ENCODE peak calls at places on chromosome 10, in four cellular contexts. T is NCI-H774; A is activated CD4-positive, CD25-positive, alpha-beta regulatory T cell treated with anti-CD3 and anti-CD28 coated beads, Interleukin-2, amount 50 U/mL, for 72 hours; I is EL. N is an unnamed sample.

GRCh38 chr10:103040424-103040823 is 122.3 kb downstream of the CNNM2 start:
- DNase-seq in T (no peak), A (no peak), I (peak), N (peak)

GRCh38 chr10:29392376-29393021 is 103.6 kb downstream of the LYZL1 start:
- DNase-seq in T (peak), A (no peak), I (peak), N (peak)

GRCh38 chr10:110679633-110680472 is 35.7 kb downstream of the RBM20 start:
- DNase-seq in T (no peak), A (no peak), I (no peak), N (no peak)

GRCh38 chr10:108064856-108065255 is 900.4 kb upstream of the SORCS1 start:
- DNase-seq in T (no peak), A (no peak), I (no peak), N (no peak)

GRCh38 chr10:107553470-107553869 is 389.0 kb upstream of the SORCS1 start:
- DNase-seq in T (no peak), A (no peak), I (peak), N (peak)

GRCh38 chr10:121527690-121528089 is 70.6 kb downstream of the FGFR2 start:
- DNase-seq in T (no peak), A (no peak), I (no peak), N (peak)

GRCh38 chr10:72567421-72567820 is 58.5 kb downstream of the MICU1 start:
- DNase-seq in T (no peak), A (no peak), I (peak), N (peak)

GRCh38 chr10:4051011-4051407 is 266.0 kb upstream of the KLF6 start:
- DNase-seq in T (no peak), A (no peak), I (peak), N (no peak)

GRCh38 chr10:79155301-79156081 is 86.7 kb downstream of the ZMIZ1 start:
- DNase-seq in T (no peak), A (no peak), I (peak), N (no peak)

GRCh38 chr10:26486985-26487850 is 49.1 kb downstream of the APBB1IP start:
- DNase-seq in T (no peak), A (peak), I (peak), N (peak)

GRCh38 chr10:17548162-17548561 is 69.0 kb downstream of the HACD1 start:
- DNase-seq in T (no peak), A (no peak), I (no peak), N (no peak)

GRCh38 chr10:94423627-94424026 is 21.3 kb downstream of the TBC1D12 start:
- DNase-seq in T (no peak), A (no peak), I (peak), N (peak)

GRCh38 chr10:9301148-9301547 is 1246.7 kb downstream of the GATA3 start:
- DNase-seq in T (no peak), A (no peak), I (peak), N (no peak)

GRCh38 chr10:95600158-95600557 is 39.0 kb upstream of the SORBS1 start:
- DNase-seq in T (no peak), A (no peak), I (no peak), N (no peak)

GRCh38 chr10:129852829-129853228 is 111.2 kb downstream of the EBF3 start:
- DNase-seq in T (no peak), A (no peak), I (no peak), N (no peak)

GRCh38 chr10:59880019-59880717 is 26.2 kb downstream of the CCDC6 start:
- DNase-seq in T (no peak), A (no peak), I (no peak), N (no peak)